ENCODE peak calls at places on chromosome 5, in four cellular contexts. One of them, this sample, is unnamed.

GRCh38 chr5:83856898-83857297 is 136.2 kb upstream of the HAPLN1 start:
- DNase-seq in ACHN: no peak
- DNase-seq in brain microvascular endothelial cell: no peak
- DNase-seq in IMR-90: no peak
- DNase-seq in this sample: no peak

GRCh38 chr5:122141751-122142150 is 12.4 kb downstream of the ZNF474 start:
- DNase-seq in ACHN: peak
- DNase-seq in brain microvascular endothelial cell: no peak
- DNase-seq in IMR-90: peak
- DNase-seq in this sample: no peak

GRCh38 chr5:93430673-93431192 is 150.3 kb downstream of the NR2F1-AS1 start:
- DNase-seq in ACHN: no peak
- DNase-seq in brain microvascular endothelial cell: no peak
- DNase-seq in IMR-90: no peak
- DNase-seq in this sample: no peak

GRCh38 chr5:96297867-96298266 is 135.2 kb downstream of the PCSK1 start:
- DNase-seq in IMR-90: peak
- DNase-seq in brain microvascular endothelial cell: peak
- DNase-seq in ACHN: no peak
- DNase-seq in this sample: peak

GRCh38 chr5:137619191-137619870 is 116.6 kb downstream of the KLHL3 start:
- DNase-seq in brain microvascular endothelial cell: peak
- DNase-seq in IMR-90: peak
- DNase-seq in ACHN: peak
- DNase-seq in this sample: peak

GRCh38 chr5:39106332-39106731 is 32.1 kb upstream of the RICTOR start:
- DNase-seq in brain microvascular endothelial cell: no peak
- DNase-seq in ACHN: peak
- DNase-seq in IMR-90: peak
- DNase-seq in this sample: no peak

GRCh38 chr5:36177715-36178556 is 26.0 kb downstream of the SKP2 start:
- DNase-seq in IMR-90: peak
- DNase-seq in brain microvascular endothelial cell: peak
- DNase-seq in ACHN: peak
- DNase-seq in this sample: no peak

GRCh38 chr5:143145388-143145787 is 258.1 kb downstream of the NR3C1 start:
- DNase-seq in ACHN: no peak
- DNase-seq in brain microvascular endothelial cell: no peak
- DNase-seq in IMR-90: no peak
- DNase-seq in this sample: no peak

GRCh38 chr5:154179846-154180710 is 10.5 kb upstream of the GALNT10 start:
- DNase-seq in brain microvascular endothelial cell: peak
- DNase-seq in ACHN: peak
- DNase-seq in IMR-90: peak
- DNase-seq in this sample: no peak

GRCh38 chr5:105639068-105639467 is 2031.7 kb downstream of the EFNA5 start:
- DNase-seq in brain microvascular endothelial cell: no peak
- DNase-seq in IMR-90: no peak
- DNase-seq in ACHN: no peak
- DNase-seq in this sample: no peak

GRCh38 chr5:148790545-148791333 is 35.7 kb upstream of the ADRB2 start:
- DNase-seq in ACHN: no peak
- DNase-seq in IMR-90: no peak
- DNase-seq in brain microvascular endothelial cell: peak
- DNase-seq in this sample: no peak

GRCh38 chr5:2883771-2884170 is 132.3 kb upstream of the IRX2 start:
- DNase-seq in brain microvascular endothelial cell: no peak
- DNase-seq in ACHN: no peak
- DNase-seq in IMR-90: no peak
- DNase-seq in this sample: no peak

This sample was measured in GM04504.